ENCODE peak calls at places on chromosomes 16 and 17, in six cellular contexts. F is HCT116, M is SK-N-SH, X is GM12878, W is HepG2, Y is K562. V is an unnamed sample.

GRCh38 chr16:81746566-81746965 is 32.5 kb upstream of the PLCG2 start:
- DNase-seq in Y (no peak), F (no peak), X (no peak), W (no peak), M (no peak), V (no peak)

GRCh38 chr17:32277284-32277683 is 11.7 kb downstream of the RHBDL3 start:
- DNase-seq in F (no peak), W (no peak), Y (no peak), M (no peak), X (no peak), V (no peak)

GRCh38 chr17:68161644-68162428 is 86.0 kb upstream of the AMZ2 start:
- DNase-seq in M (no peak), Y (no peak), F (no peak), W (no peak), X (no peak), V (no peak)

GRCh38 chr16:15708096-15708495 is 58.1 kb downstream of the NDE1 start:
- DNase-seq in X (no peak), W (no peak), F (no peak), M (no peak), Y (no peak), V (no peak)

GRCh38 chr17:306116-306515 is 46.5 kb downstream of the RPH3AL start:
- DNase-seq in M (no peak), F (no peak), X (no peak), W (no peak), Y (no peak), V (no peak)

GRCh38 chr17:50133769-50134099 is 3.8 kb upstream of the SAMD14 start:
- DNase-seq in M (no peak), X (no peak), F (no peak), Y (peak), W (no peak), V (no peak)

GRCh38 chr17:80792373-80792781 is 199.3 kb upstream of the CHMP6 start:
- DNase-seq in W (no peak), F (no peak), X (no peak), Y (no peak), M (no peak), V (no peak)

GRCh38 chr17:79400989-79401703 is 209.7 kb downstream of the RBFOX3 start:
- DNase-seq in W (peak), M (peak), Y (peak), F (peak), X (no peak), V (no peak)

GRCh38 chr17:40022497-40022896 is 7.3 kb downstream of the CSF3 start:
- DNase-seq in W (no peak), F (no peak), X (no peak), Y (no peak), M (no peak), V (no peak)

GRCh38 chr17:47905221-47905733 is 9.2 kb downstream of the SP2 start:
- DNase-seq in X (no peak), F (no peak), M (no peak), W (peak), Y (no peak), V (no peak)

GRCh38 chr16:81432899-81433560 is 11.6 kb upstream of the CMIP start:
- DNase-seq in F (no peak), X (no peak), M (no peak), Y (no peak), W (no peak), V (no peak)

GRCh38 chr16:17885659-17886200 is 415.0 kb upstream of the XYLT1 start:
- DNase-seq in Y (no peak), M (no peak), X (no peak), F (no peak), W (no peak), V (no peak)

GRCh38 chr17:78438694-78439325 is 60.4 kb downstream of the PGS1 start:
- DNase-seq in M (no peak), W (no peak), F (no peak), X (no peak), Y (no peak), V (no peak)

GRCh38 chr16:1428511-1428910 is 2.4 kb upstream of the PERCC1 start:
- DNase-seq in Y (peak), W (no peak), F (no peak), M (no peak), X (no peak), V (no peak)

GRCh38 chr17:70086468-70086867 is 11.4 kb downstream of the KCNJ16 start:
- DNase-seq in X (no peak), M (no peak), Y (no peak), F (no peak), W (no peak), V (no peak)

GRCh38 chr16:11585460-11586374 is 1.0 kb downstream of the LITAF start:
- DNase-seq in F (no peak), M (peak), X (no peak), Y (no peak), W (peak), V (no peak)
- TF ChIP-seq REST in F (no peak), M (no peak), X (no peak), Y (no peak), W (no peak), V (no peak)

GRCh38 chr17:29760279-29760721 is 137.6 kb upstream of the CORO6 start:
- DNase-seq in M (no peak), W (no peak), X (peak), Y (no peak), F (no peak), V (no peak)
- H3K27ac ChIP-seq in M (peak), W (peak), X (peak), Y (no peak), F (no peak), V (no peak)

GRCh38 chr16:59886021-59886420 is 1151.9 kb upstream of the GOT2 start:
- DNase-seq in W (no peak), M (no peak), X (no peak), Y (no peak), F (no peak), V (no peak)
- TF ChIP-seq SIN3A in W (no peak), M (no peak), X (no peak), Y (no peak), F (no peak), V (no peak)

GRCh38 chr17:16314859-16315258 is 38.4 kb downstream of the CENPV start:
- DNase-seq in Y (no peak), M (no peak), X (no peak), F (no peak), W (no peak), V (no peak)
- TF ChIP-seq REST in Y (no peak), M (no peak), X (no peak), F (no peak), W (no peak), V (no peak)

GRCh38 chr17:19986941-19987714 is 9.5 kb upstream of the AKAP10 start:
- DNase-seq in Y (no peak), M (no peak), X (no peak), W (no peak), F (no peak), V (no peak)
- H3K27ac ChIP-seq in Y (peak), M (no peak), X (no peak), W (no peak), F (no peak), V (no peak)

GRCh38 chr17:13429201-13429600 is 172.5 kb downstream of the HS3ST3A1 start:
- DNase-seq in Y (no peak), M (peak), W (no peak), X (no peak), F (no peak), V (no peak)
- TF ChIP-seq SIN3A in Y (no peak), M (peak), W (no peak), X (no peak), F (no peak), V (no peak)